ENCODE peak calls at places on chromosome 14, in eight cellular contexts. P, J, K, N, V, Z, I and H are unnamed samples.
A peak's percentile ranks its signal among the peaks of the same experiment; 100 is the strongest.

GRCh38 chr14:74934476-74935339 is 11.6 kb upstream of the RPS6KL1 start:
- DNase-seq in I (no peak), Z (no peak), V (no peak), K (peak; percentile 9), J (no peak), N (no peak), P (no peak), H (no peak)

GRCh38 chr14:73752297-73752992 is 38.3 kb upstream of the PNMA1 start:
- DNase-seq in J (peak; percentile 70), I (peak; percentile 81), N (peak; percentile 80), Z (peak; percentile 66), P (peak; percentile 74), V (peak; percentile 90), K (no peak), H (peak; percentile 8)

GRCh38 chr14:75709207-75709812 is 48.3 kb downstream of the TTLL5 start:
- DNase-seq in N (peak; percentile 74), V (peak; percentile 67), J (peak; percentile 64), K (peak; percentile 41), Z (peak; percentile 78), P (peak; percentile 62), I (peak; percentile 70), H (peak; percentile 43)

GRCh38 chr14:100223332-100224171 is 15.4 kb upstream of the YY1 start:
- DNase-seq in P (no peak), K (no peak), N (no peak), Z (no peak), J (no peak), I (no peak), V (no peak), H (no peak)

GRCh38 chr14:104967414-104968152 is 10.6 kb downstream of the AHNAK2 start:
- DNase-seq in N (peak; percentile 40), K (no peak), I (no peak), Z (peak; percentile 73), P (no peak), J (peak; percentile 14), V (no peak), H (no peak)

GRCh38 chr14:97177016-97177415 is 379.8 kb downstream of the VRK1 start:
- DNase-seq in I (no peak), Z (no peak), V (no peak), J (no peak), N (peak; percentile 12), P (no peak), K (peak; percentile 15), H (no peak)

GRCh38 chr14:50734950-50735697 is 67.0 kb upstream of the SAV1 start:
- DNase-seq in V (no peak), N (no peak), I (no peak), J (no peak), K (no peak), P (no peak), Z (no peak), H (no peak)

GRCh38 chr14:99884834-99885648 is 91.8 kb downstream of the EML1 start:
- DNase-seq in I (no peak), N (peak; percentile 59), K (peak; percentile 23), Z (no peak), V (no peak), P (no peak), J (peak; percentile 47), H (no peak)

GRCh38 chr14:91418387-91419043 is 895 bp upstream of the CCDC88C start:
- DNase-seq in J (no peak), P (peak; percentile 85), I (peak; percentile 81), K (peak; percentile 80), V (peak; percentile 68), N (peak; percentile 31), Z (peak; percentile 69), H (peak; percentile 28)

GRCh38 chr14:91416744-91417133 is 881 bp downstream of the CCDC88C start:
- DNase-seq in J (no peak), V (no peak), N (no peak), Z (no peak), K (no peak), P (no peak), I (peak; percentile 52), H (no peak)

GRCh38 chr14:91415794-91416743 is 1.6 kb downstream of the CCDC88C start:
- DNase-seq in I (peak; percentile 67), V (no peak), P (no peak), J (no peak), N (peak; percentile 14), Z (no peak), K (peak; percentile 54), H (peak; percentile 37)

GRCh38 chr14:91417983-91418386 is 365 bp upstream of the CCDC88C start:
- DNase-seq in Z (no peak), V (no peak), I (peak; percentile 58), N (no peak), P (no peak), J (no peak), K (peak; percentile 60), H (no peak)

DNA sequence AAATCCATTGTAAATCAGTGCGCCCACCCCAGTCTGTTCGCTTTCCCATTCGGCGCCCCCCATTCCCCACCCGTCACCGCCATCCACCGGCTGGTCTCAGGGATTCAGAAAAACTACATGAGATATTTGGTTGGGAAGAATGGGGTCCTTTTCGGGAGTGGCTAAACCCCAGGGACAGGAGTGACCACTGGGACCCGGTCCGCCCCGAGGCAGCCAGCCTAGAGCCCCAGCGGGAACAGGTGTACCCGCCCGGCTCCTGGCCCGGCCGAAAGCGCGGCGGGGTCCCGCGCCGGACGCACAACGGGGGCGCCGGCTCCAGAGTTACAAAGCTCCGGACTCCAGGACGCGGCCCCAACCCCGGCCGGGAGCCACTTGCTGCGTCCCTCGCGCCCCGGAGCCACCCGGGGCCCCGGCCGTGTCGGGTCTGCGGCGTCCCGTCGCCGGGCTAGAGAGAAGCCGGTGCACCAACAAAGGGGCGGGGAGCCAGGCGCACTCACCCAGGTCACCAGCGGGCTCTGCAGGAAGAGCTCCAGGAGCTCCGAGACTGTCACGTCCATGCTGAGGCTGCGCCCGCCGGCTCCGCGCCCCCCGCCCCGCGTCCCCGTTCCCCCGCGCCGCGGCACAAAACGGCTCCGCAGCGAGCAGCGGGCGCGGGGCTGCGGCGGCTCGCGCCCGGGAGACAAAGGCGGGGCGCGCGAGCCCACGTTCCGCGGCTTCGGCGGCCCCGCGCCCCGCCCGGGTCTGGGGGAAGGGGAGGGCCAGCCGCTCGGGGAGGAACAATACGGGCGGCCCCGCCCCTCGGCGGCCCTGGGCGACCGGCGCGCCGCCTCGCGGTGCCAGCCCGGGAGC is at the start of gene CCDC88C:
- DNase-seq in J (no peak), N (peak; percentile 20), Z (peak; percentile 45), I (peak; percentile 82), P (peak; percentile 90), K (peak; percentile 77), V (peak; percentile 70), H (peak; percentile 62)
- H3K27ac ChIP-seq in J (no peak within 1 kb of the TSS), N (no peak within 1 kb of the TSS), Z (peak within 1 kb of the TSS; percentile 11), I (peak within 1 kb of the TSS; percentile 84), P (peak within 1 kb of the TSS; percentile 98), K (peak within 1 kb of the TSS; percentile 91), V (peak within 1 kb of the TSS; percentile 54), H (peak within 1 kb of the TSS; percentile 65)

GRCh38 chr14:32470161-32470705 is 141.1 kb downstream of the AKAP6 start:
- DNase-seq in P (no peak), Z (no peak), I (no peak), J (no peak), V (no peak), N (no peak), K (no peak), H (no peak)

GRCh38 chr14:32471183-32471582 is 142.1 kb downstream of the AKAP6 start:
- DNase-seq in J (no peak), Z (no peak), K (no peak), N (no peak), P (no peak), V (no peak), I (no peak), H (no peak)

GRCh38 chr14:32472512-32473472 is 143.7 kb downstream of the AKAP6 start:
- DNase-seq in P (no peak), K (no peak), N (peak; percentile 77), I (no peak), V (no peak), Z (no peak), J (peak; percentile 74), H (peak; percentile 43)

GRCh38 chr14:32473476-32473875 is 144.4 kb downstream of the AKAP6 start:
- DNase-seq in Z (peak; percentile 25), P (no peak), K (no peak), I (peak; percentile 44), V (peak; percentile 75), N (peak; percentile 87), J (peak; percentile 88), H (no peak)

DNA sequence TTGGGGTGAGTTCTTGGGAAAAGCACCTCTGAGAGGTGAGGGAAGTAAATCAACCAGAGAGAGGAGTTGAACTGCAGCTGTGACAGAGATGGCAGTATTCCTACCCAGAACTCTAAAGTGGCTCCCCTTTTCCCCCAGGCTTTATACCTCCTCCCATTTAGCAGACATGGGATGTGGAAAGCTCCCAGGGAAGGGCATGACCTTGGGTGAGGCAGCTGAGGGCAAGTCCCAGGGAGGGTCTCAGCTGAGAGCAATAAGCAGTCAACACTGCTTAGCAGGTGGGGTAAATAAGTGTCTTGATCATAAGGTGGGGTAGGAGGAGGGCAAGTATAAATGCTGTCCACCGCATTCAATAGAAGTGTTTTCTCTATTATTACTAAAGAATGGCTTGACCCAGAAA is 143.0 kb downstream of the AKAP6 start:
- DNase-seq in V (no peak), K (no peak), P (no peak), N (no peak), Z (no peak), I (no peak), J (no peak), H (no peak)
- H3K27ac ChIP-seq in V (peak overlapping the region; percentile 87), K (no peak overlapping the region), P (no peak overlapping the region), N (no peak overlapping the region), Z (no peak overlapping the region), I (peak overlapping the region; percentile 70), J (peak overlapping the region; percentile 79), H (peak overlapping the region; percentile 98)

DNA sequence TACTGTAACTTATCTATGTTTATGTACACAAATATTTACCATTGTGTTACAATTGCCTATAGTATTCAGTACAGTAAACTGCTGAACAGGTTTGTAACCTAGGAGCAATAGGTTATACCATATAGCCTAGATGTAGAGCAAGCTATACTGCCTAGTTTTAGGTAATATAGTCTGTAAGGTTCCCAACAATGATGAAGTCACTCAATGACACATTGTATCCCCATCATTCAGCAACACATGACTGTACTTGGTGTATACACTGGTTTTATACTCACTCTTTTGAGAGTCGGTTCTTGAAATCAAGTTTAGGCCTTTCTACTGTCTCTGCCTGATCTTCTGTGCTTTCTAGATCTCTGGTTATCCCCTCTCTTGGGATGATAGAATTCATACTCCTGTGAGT is 5.5 kb downstream of the RNASE1 start:
- DNase-seq in V (no peak), Z (no peak), K (no peak), J (no peak), I (no peak), N (no peak), P (no peak), H (no peak)
- H3K27ac ChIP-seq in V (no peak overlapping the region), Z (no peak overlapping the region), K (no peak overlapping the region), J (no peak overlapping the region), I (no peak overlapping the region), N (no peak overlapping the region), P (no peak overlapping the region), H (no peak overlapping the region)

GRCh38 chr14:77037886-77038511 is 9.5 kb upstream of the IRF2BPL start:
- DNase-seq in J (peak; percentile 50), K (no peak), Z (peak; percentile 52), V (no peak), P (no peak), N (peak; percentile 72), I (peak; percentile 37), H (no peak)

GRCh38 chr14:77040309-77040994 is 11.9 kb upstream of the IRF2BPL start:
- DNase-seq in N (peak; percentile 98), I (peak; percentile 99), V (peak; percentile 100), Z (peak; percentile 99), J (peak; percentile 97), P (peak; percentile 97), K (peak; percentile 95), H (peak; percentile 96)

GRCh38 chr14:77040995-77041744 is 12.7 kb upstream of the IRF2BPL start:
- DNase-seq in N (no peak), J (no peak), K (no peak), Z (peak; percentile 32), I (peak; percentile 29), P (no peak), V (no peak), H (peak; percentile 43)

GRCh38 chr14:77040059-77040308 is 11.5 kb upstream of the IRF2BPL start:
- DNase-seq in Z (no peak), P (no peak), J (no peak), I (no peak), V (no peak), K (no peak), N (no peak), H (no peak)

GRCh38 chr14:77039285-77040058 is 11.0 kb upstream of the IRF2BPL start:
- DNase-seq in Z (no peak), K (no peak), I (peak; percentile 39), J (peak; percentile 63), P (no peak), N (peak; percentile 68), V (no peak), H (no peak)
- H3K27ac ChIP-seq in Z (peak overlapping the region; percentile 100), K (peak overlapping the region; percentile 92), I (peak overlapping the region; percentile 100), J (peak overlapping the region; percentile 96), P (peak overlapping the region; percentile 91), N (peak overlapping the region; percentile 98), V (peak overlapping the region; percentile 99), H (peak overlapping the region; percentile 98)